ENCODE peak calls at places on chromosome 18, in four cellular contexts. Z, L, C and X are unnamed samples.

GRCh38 chr18:28204154-28204553 is 27.2 kb upstream of the CDH2 start:
- DNase-seq in Z (peak; percentile 28), C (no peak), L (no peak), X (no peak)

GRCh38 chr18:74496508-74497307 is 545 bp downstream of the CNDP2 start:
- DNase-seq in Z (no peak), C (peak; percentile 80), L (peak; percentile 84), X (peak; percentile 48)

GRCh38 chr18:35178260-35178659 is 62.6 kb upstream of the ZNF397 start:
- DNase-seq in C (peak; percentile 91), Z (no peak), L (no peak), X (no peak)

GRCh38 chr18:48834421-48835011 is 116.2 kb downstream of the SMAD7 start:
- DNase-seq in L (peak; percentile 85), Z (peak; percentile 65), C (peak; percentile 94), X (peak; percentile 71)

GRCh38 chr18:49802623-49803022 is 10.7 kb downstream of the ACAA2 start:
- DNase-seq in C (no peak), L (no peak), Z (no peak), X (no peak)

GRCh38 chr18:9120796-9121195 is 15.8 kb upstream of the ANKRD12 start:
- DNase-seq in Z (no peak), C (no peak), L (no peak), X (no peak)

GRCh38 chr18:42039396-42039795 is 84.4 kb downstream of the PIK3C3 start:
- DNase-seq in L (no peak), Z (no peak), C (no peak), X (no peak)

GRCh38 chr18:54444309-54444914 is 86.7 kb downstream of the C18orf54 start:
- DNase-seq in Z (peak; percentile 3), L (no peak), C (peak; percentile 64), X (peak; percentile 44)

GRCh38 chr18:52130621-52131020 is 209.4 kb upstream of the DCC start:
- DNase-seq in C (no peak), L (no peak), Z (no peak), X (no peak)

GRCh38 chr18:9612215-9612830 is 2.0 kb downstream of the PPP4R1 start:
- DNase-seq in C (peak; percentile 70), L (no peak), Z (no peak), X (peak; percentile 45)

GRCh38 chr18:60508108-60508507 is 135.5 kb upstream of the MC4R start:
- DNase-seq in L (no peak), Z (no peak), C (no peak), X (no peak)

GRCh38 chr18:74963820-74964446 is 245.0 kb downstream of the PTGR3 start:
- DNase-seq in Z (no peak), C (peak; percentile 58), L (peak; percentile 59), X (peak; percentile 25)

GRCh38 chr18:8948471-8949149 is 153.9 kb upstream of the NDUFV2 start:
- DNase-seq in L (no peak), C (no peak), Z (peak; percentile 57), X (no peak)

GRCh38 chr18:21458788-21459187 is 141.7 kb downstream of the ESCO1 start:
- DNase-seq in L (no peak), Z (no peak), C (no peak), X (no peak)

GRCh38 chr18:11850821-11851155 is 425 bp upstream of the CHMP1B start:
- DNase-seq in C (no peak), Z (peak; percentile 30), L (no peak), X (no peak)

GRCh38 chr18:69622192-69622591 is 221.5 kb downstream of the DOK6 start:
- DNase-seq in Z (no peak), C (no peak), L (no peak), X (no peak)

GRCh38 chr18:28136071-28136470 is 40.9 kb downstream of the CDH2 start:
- DNase-seq in C (no peak), Z (no peak), L (no peak), X (no peak)

GRCh38 chr18:59127047-59127446 is 12.6 kb upstream of the SEC11C start:
- DNase-seq in C (no peak), L (no peak), Z (no peak), X (no peak)

GRCh38 chr18:55780591-55781071 is 192.6 kb upstream of the TCF4 start:
- DNase-seq in Z (no peak), C (no peak), L (no peak), X (peak; percentile 19)

GRCh38 chr18:56532176-56532840 is 106.1 kb downstream of the TXNL1 start:
- DNase-seq in Z (no peak), C (no peak), L (no peak), X (peak; percentile 38)

GRCh38 chr18:13555192-13555591 is 171.2 kb downstream of the FAM210A start:
- DNase-seq in Z (no peak), C (no peak), L (no peak), X (no peak)

DNA sequence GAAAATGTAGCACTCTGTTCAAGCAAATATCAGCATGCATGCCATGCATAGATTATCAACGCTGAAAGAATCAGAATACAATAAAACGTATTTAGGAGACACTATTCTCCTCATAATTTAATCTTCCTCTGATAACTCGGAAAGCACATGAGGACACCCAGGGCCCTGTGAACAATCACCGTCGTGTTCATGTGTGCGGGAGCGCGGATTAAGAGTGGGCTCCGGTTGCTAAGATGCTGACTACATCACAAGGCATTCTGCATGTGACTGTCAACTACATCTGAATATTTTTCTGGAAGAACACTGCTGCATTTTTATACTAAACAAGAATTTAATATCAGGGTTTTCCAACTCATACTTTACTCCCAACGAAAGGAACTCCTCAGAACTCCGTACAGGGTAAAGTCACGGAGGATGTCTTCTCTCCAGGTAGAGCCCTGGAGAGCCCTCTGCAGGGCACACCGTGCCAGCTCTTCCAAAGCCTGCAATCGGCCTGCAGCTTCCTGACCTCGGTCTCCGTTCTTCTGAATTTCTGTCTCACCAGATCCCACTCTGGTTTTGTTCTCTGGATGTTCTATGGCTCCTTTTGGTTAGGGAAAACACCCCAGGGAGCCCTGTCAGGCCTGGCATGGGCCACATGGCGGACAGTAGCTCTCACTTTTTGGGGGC is 59.6 kb downstream of the ZNF516 start:
- DNase-seq in C (peak; percentile 54), L (no peak), Z (no peak), X (no peak)
- TF ChIP-seq CTCF in C (peak; percentile 21), L (no peak), Z (no peak), X (no peak)

GRCh38 chr18:32381761-32382160 is 88.9 kb downstream of the GAREM1 start:
- DNase-seq in L (no peak), Z (no peak), C (no peak), X (no peak)

GRCh38 chr18:32383040-32383819 is 87.5 kb downstream of the GAREM1 start:
- DNase-seq in Z (peak; percentile 52), L (no peak), C (peak; percentile 65), X (no peak)

GRCh38 chr18:32379891-32380290 is 90.8 kb downstream of the GAREM1 start:
- DNase-seq in L (no peak), C (no peak), Z (no peak), X (no peak)

GRCh38 chr18:32378705-32379104 is 92.0 kb downstream of the GAREM1 start:
- DNase-seq in C (peak; percentile 67), L (no peak), Z (no peak), X (no peak)

DNA sequence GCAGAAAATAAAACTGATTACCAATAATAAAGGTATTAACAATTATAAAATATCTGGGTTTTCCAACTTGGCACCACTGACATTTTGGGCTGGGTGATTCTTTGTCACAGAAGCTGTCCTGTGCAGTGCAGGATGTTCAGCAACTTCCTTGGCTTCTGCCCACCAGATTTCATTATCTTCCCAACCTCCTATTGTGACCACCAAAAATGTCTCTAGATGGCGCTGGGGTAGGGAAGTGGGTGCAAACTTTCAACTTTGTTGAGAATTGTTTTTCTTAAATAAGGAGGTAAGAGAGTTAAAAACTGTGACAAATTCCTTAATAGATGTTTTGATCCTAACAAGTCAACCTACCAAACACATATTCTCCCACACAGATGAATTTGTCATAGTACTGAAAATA is 90.1 kb downstream of the GAREM1 start:
- DNase-seq in C (no peak), L (no peak), Z (no peak), X (no peak)
- TF ChIP-seq CTCF in C (no peak), L (no peak), Z (no peak), X (no peak)

DNA sequence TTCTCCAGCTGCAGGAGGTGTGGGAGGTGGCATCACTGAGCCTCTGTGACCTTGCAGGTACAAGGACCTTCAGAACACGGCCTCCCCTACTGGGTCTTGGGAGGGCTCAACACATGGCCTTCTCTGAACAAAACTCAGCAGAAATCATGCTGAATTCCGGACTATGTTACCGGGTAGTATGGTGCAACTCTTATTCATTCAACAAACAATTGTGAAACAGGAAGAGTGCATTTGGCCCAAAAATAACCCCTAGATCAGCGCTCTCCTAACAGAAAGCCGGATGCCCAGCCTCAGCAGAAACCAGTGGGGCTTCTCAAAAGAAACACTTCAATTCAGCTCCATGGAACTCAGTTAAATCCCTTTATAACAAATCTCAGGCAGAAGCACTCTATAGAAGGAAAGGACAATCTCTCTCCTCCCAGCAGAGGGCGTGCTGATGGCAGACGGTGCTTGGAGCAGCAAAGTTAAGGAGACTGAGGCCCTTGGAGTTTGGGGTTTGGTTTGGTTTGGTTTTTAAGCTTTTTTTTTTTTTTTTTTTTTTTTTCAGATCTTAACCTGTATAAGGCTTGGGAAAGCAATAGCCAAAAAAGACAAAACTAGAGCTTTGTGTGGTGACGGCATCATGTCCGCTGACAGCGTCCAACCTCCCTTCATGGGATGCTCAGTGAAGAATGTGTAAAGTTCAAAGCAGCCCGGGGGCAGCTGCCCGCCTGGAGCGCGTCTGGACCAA is 104.2 kb upstream of the SALL3 start:
- DNase-seq in Z (no peak), C (peak; percentile 66), L (no peak), X (peak; percentile 63)
- TF ChIP-seq CTCF in Z (no peak), C (peak; percentile 48), L (peak; percentile 52), X (peak; percentile 90)

GRCh38 chr18:26407721-26408601 is 140.4 kb downstream of the KCTD1 start:
- DNase-seq in C (no peak), L (no peak), Z (peak; percentile 42), X (no peak)

GRCh38 chr18:26403451-26403850 is 144.9 kb downstream of the KCTD1 start:
- DNase-seq in C (no peak), Z (no peak), L (no peak), X (no peak)

GRCh38 chr18:26406294-26406693 is 142.1 kb downstream of the KCTD1 start:
- DNase-seq in C (no peak), Z (no peak), L (no peak), X (no peak)

GRCh38 chr18:26406854-26407517 is 141.4 kb downstream of the KCTD1 start:
- DNase-seq in C (no peak), Z (no peak), L (no peak), X (no peak)

GRCh38 chr18:26405190-26405781 is 143.1 kb downstream of the KCTD1 start:
- DNase-seq in Z (peak; percentile 22), C (peak; percentile 83), L (no peak), X (peak; percentile 67)
- TF ChIP-seq CTCF in Z (peak; percentile 58), C (peak; percentile 59), L (peak; percentile 36), X (peak; percentile 74)

GRCh38 chr18:24631238-24632025 is 171.0 kb downstream of the HRH4 start:
- DNase-seq in C (no peak), Z (no peak), L (no peak), X (no peak)
- TF ChIP-seq CTCF in C (no peak), Z (no peak), L (no peak), X (no peak)